ENCODE peak calls at places on chromosomes 3 and 15, in eight cellular contexts. C is T-helper 17 cell; K is AG20443; U is fibroblast of pulmonary artery; D is stimulated activated CD8-positive, alpha-beta memory T cell treated with anti-CD3 and anti-CD28 coated beads, Interleukin-7, amount 100 ng/mL, for 24 hours; E is ureter; G is SHP77; R is activated CD8-positive, alpha-beta memory T cell treated with anti-CD3 and anti-CD28 coated beads, Interleukin-2, amount 50 U/mL, for 48 hours. O is an unnamed sample.

GRCh38 chr15:56736308-56736707 is 3.0 kb upstream of the ZNF280D start:
- DNase-seq in C (no peak), K (peak), U (peak), D (no peak), E (no peak), G (no peak), R (no peak), O (no peak)

GRCh38 chr3:32041316-32041715 is 59.8 kb downstream of the ZNF860 start:
- DNase-seq in C (no peak), K (no peak), U (no peak), D (no peak), E (no peak), G (no peak), R (no peak), O (no peak)

GRCh38 chr15:81380203-81380602 is 6.2 kb upstream of the TMC3 start:
- DNase-seq in C (no peak), K (no peak), U (no peak), D (no peak), E (no peak), G (no peak), R (no peak), O (no peak)

GRCh38 chr3:106392905-106393304 is 524.1 kb upstream of the CBLB start:
- DNase-seq in C (no peak), K (peak), U (peak), D (no peak), E (no peak), G (no peak), R (no peak), O (no peak)

GRCh38 chr3:134677196-134677986 is 26.6 kb upstream of the KY start:
- DNase-seq in C (no peak), K (no peak), U (peak), D (no peak), E (no peak), G (no peak), R (no peak), O (no peak)

GRCh38 chr15:91271565-91272153 is 171.6 kb downstream of the SV2B start:
- DNase-seq in C (peak), K (peak), U (peak), D (peak), E (peak), G (peak), R (peak), O (peak)

GRCh38 chr3:14989943-14990753 is 42.8 kb downstream of the NR2C2 start:
- DNase-seq in C (no peak), K (peak), U (peak), D (no peak), E (no peak), G (peak), R (no peak), O (no peak)

GRCh38 chr3:13891492-13892073 is 11.7 kb upstream of the WNT7A start:
- DNase-seq in C (no peak), K (no peak), U (no peak), D (no peak), E (no peak), G (no peak), R (no peak), O (no peak)

GRCh38 chr15:84921121-84921520 is 36.7 kb downstream of the SLC28A1 start:
- DNase-seq in C (no peak), K (peak), U (no peak), D (no peak), E (no peak), G (no peak), R (no peak), O (no peak)

GRCh38 chr15:22887157-22887951 is 48.9 kb downstream of the NIPA2 start:
- DNase-seq in C (no peak), K (peak), U (peak), D (no peak), E (no peak), G (no peak), R (no peak), O (no peak)

GRCh38 chr15:73870700-73871408 is 2.5 kb upstream of the TBC1D21 start:
- DNase-seq in C (no peak), K (no peak), U (peak), D (no peak), E (no peak), G (no peak), R (peak), O (no peak)

GRCh38 chr15:90644946-90645725 is 72.0 kb upstream of the BLM start:
- DNase-seq in C (no peak), K (no peak), U (no peak), D (no peak), E (no peak), G (no peak), R (no peak), O (no peak)

GRCh38 chr3:141865101-141865500 is 11.3 kb upstream of the ATP1B3 start:
- DNase-seq in C (no peak), K (no peak), U (no peak), D (no peak), E (no peak), G (no peak), R (no peak), O (no peak)